ENCODE peak calls at places on chromosome 6, in nine cellular contexts. Z is tibial nerve; D is GM23248; Q is CD8-positive, alpha-beta memory T cell; L is fibroblast of lung; Y is uterus; R is cardiac muscle cell; X is spleen; M is left ventricle myocardium inferior. P is an unnamed sample.

GRCh38 chr6:137303436-137303835 is 84.3 kb upstream of the IFNGR1 start:
- DNase-seq in Z (no peak), D (no peak), Q (no peak), L (no peak), Y (no peak), R (peak; percentile 29), X (no peak), M (no peak), P (no peak)

GRCh38 chr6:41571066-41571780 is 25.0 kb downstream of the FOXP4 start:
- DNase-seq in Z (no peak), D (peak; percentile 43), Q (no peak), L (no peak), Y (peak; percentile 61), R (no peak), X (no peak), M (no peak), P (no peak)

GRCh38 chr6:78910611-78911134 is 43.3 kb downstream of the IRAK1BP1 start:
- DNase-seq in Z (no peak), D (peak; percentile 59), Q (no peak), L (peak; percentile 6), Y (no peak), R (peak; percentile 37), X (peak; percentile 76), M (peak; percentile 28), P (peak; percentile 55)

GRCh38 chr6:77462359-77463307 is 658 bp downstream of the HTR1B start:
- DNase-seq in Z (no peak), D (no peak), Q (no peak), L (no peak), Y (no peak), R (peak; percentile 57), X (no peak), M (no peak), P (no peak)

GRCh38 chr6:128889870-128890269 is 6.9 kb downstream of the LAMA2 start:
- DNase-seq in Z (no peak), D (no peak), Q (no peak), L (no peak), Y (no peak), R (no peak), X (no peak), M (no peak), P (no peak)

GRCh38 chr6:123668063-123668462 is 31.3 kb upstream of the TRDN start:
- DNase-seq in Z (no peak), D (no peak), Q (no peak), L (no peak), Y (no peak), R (no peak), X (no peak), M (no peak), P (no peak)

GRCh38 chr6:14035448-14035847 is 82.1 kb upstream of the CD83 start:
- DNase-seq in Z (no peak), D (peak; percentile 90), Q (no peak), L (peak; percentile 93), Y (no peak), R (peak; percentile 92), X (no peak), M (no peak), P (no peak)

GRCh38 chr6:163490826-163491577 is 76.5 kb downstream of the QKI start:
- DNase-seq in Z (peak; percentile 64), D (peak; percentile 22), Q (no peak), L (peak; percentile 71), Y (peak; percentile 67), R (peak; percentile 71), X (peak; percentile 71), M (peak; percentile 70), P (peak; percentile 1)

GRCh38 chr6:93343476-93343875 is 75.9 kb downstream of the EPHA7 start:
- DNase-seq in Z (no peak), D (no peak), Q (no peak), L (no peak), Y (no peak), R (no peak), X (no peak), M (no peak), P (no peak)

GRCh38 chr6:159719287-159719686 is 8.0 kb upstream of the WTAP start:
- DNase-seq in Z (no peak), D (no peak), Q (no peak), L (no peak), Y (no peak), R (no peak), X (no peak), M (no peak), P (no peak)

GRCh38 chr6:141488466-141488865 is 644.3 kb upstream of the GJE1 start:
- DNase-seq in Z (no peak), D (peak; percentile 41), Q (no peak), L (no peak), Y (no peak), R (peak; percentile 28), X (no peak), M (no peak), P (no peak)

GRCh38 chr6:71419217-71419953 is 130.8 kb downstream of the OGFRL1 start:
- DNase-seq in Z (no peak), D (peak; percentile 35), Q (no peak), L (no peak), Y (peak; percentile 15), R (no peak), X (peak; percentile 70), M (peak; percentile 26), P (no peak)

GRCh38 chr6:71419954-71420692 is 131.5 kb downstream of the OGFRL1 start:
- DNase-seq in Z (peak; percentile 8), D (peak; percentile 65), Q (no peak), L (peak; percentile 38), Y (peak; percentile 21), R (peak; percentile 52), X (peak; percentile 79), M (peak; percentile 72), P (peak; percentile 10)

GRCh38 chr6:71421611-71422010 is 133.0 kb downstream of the OGFRL1 start:
- DNase-seq in Z (no peak), D (no peak), Q (no peak), L (no peak), Y (no peak), R (no peak), X (no peak), M (no peak), P (no peak)

DNA sequence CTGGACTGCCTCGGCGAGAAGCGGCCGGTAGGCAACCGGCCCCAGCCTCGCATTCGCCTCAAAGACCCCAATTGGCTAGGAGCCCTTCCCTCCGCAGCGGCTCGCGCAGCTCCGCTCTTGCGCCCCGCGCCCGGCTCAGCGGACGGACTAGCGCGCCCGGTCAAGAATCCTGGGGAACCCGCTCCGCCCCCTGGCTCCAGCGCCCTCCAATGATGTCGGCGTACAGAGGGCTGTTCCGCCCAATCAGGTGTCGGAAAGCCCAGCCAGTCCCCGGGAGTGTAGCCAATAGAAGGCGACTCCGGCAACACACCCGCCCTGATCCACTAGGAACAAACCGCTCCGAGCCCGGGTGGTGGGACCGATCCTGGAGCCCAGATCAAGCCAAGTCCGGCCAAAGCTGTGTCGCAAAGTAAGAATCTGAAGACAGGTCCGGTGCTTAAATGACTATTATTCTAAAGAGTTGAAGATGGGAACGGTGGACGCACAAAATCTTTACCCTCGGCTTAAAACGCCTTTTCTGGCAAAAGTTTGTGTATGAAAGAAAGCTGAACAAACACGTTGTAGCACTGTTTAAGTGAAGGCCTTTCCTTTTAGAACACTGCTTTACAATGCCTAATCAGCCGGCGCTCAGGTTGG is 132.2 kb downstream of the OGFRL1 start:
- DNase-seq in Z (peak; percentile 91), D (peak; percentile 99), Q (no peak), L (peak; percentile 96), Y (peak; percentile 96), R (peak; percentile 97), X (peak; percentile 90), M (peak; percentile 96), P (peak; percentile 72)
- H3K27ac ChIP-seq in Z (peak overlapping the region; percentile 90), D (peak overlapping the region; percentile 16), Q (no peak overlapping the region), L (peak overlapping the region; percentile 83), Y (peak overlapping the region; percentile 97), R (peak overlapping the region; percentile 79), X (peak overlapping the region; percentile 87), M (peak overlapping the region; percentile 98), P (peak overlapping the region; percentile 25)

GRCh38 chr6:157538163-157538562 is 157.2 kb downstream of the ZDHHC14 start:
- DNase-seq in Z (no peak), D (no peak), Q (no peak), L (no peak), Y (no peak), R (no peak), X (no peak), M (no peak), P (peak; percentile 40)
- H3K4me3 ChIP-seq in Z (no peak overlapping the region), D (no peak overlapping the region), Q (no peak overlapping the region), L (no peak overlapping the region), Y (no peak overlapping the region), R (no peak overlapping the region), X (no peak overlapping the region), M (no peak overlapping the region), P (no peak overlapping the region)

GRCh38 chr6:3077430-3077829 is 9.1 kb downstream of the RIPK1 start:
- DNase-seq in Z (no peak), D (no peak), Q (no peak), L (no peak), Y (no peak), R (no peak), X (no peak), M (no peak), P (no peak)

GRCh38 chr6:3073382-3073781 is 5.1 kb downstream of the RIPK1 start:
- DNase-seq in Z (no peak), D (no peak), Q (no peak), L (no peak), Y (no peak), R (no peak), X (peak; percentile 68), M (no peak), P (no peak)

GRCh38 chr6:3075522-3076113 is 7.3 kb downstream of the RIPK1 start:
- DNase-seq in Z (no peak), D (no peak), Q (no peak), L (peak; percentile 19), Y (no peak), R (peak; percentile 17), X (no peak), M (no peak), P (no peak)

GRCh38 chr6:3079700-3080099 is 11.4 kb downstream of the RIPK1 start:
- DNase-seq in Z (no peak), D (no peak), Q (no peak), L (no peak), Y (no peak), R (no peak), X (no peak), M (no peak), P (no peak)

DNA sequence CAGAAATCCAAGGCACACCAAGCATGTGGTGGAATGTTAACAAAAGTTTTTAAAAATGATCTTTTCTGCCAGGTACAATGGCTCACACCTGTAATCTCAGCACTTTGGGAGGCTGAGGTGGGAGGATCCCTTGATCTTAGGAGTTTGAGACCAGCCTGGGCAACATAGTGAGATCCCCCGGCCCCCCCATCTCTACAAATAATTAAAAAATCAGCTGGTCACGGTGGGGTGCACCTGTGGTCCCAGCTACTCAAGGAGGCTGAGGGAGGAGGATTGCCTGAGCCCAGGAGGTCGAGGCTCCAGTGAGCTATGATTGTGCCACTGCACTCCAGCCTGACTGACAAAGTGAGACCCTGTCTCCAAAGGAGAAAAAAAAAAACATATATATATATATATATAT is 8.0 kb downstream of the RIPK1 start:
- DNase-seq in Z (no peak), D (no peak), Q (no peak), L (no peak), Y (no peak), R (no peak), X (no peak), M (no peak), P (no peak)
- H3K4me1 ChIP-seq in Z (peaks cover 6% of the 10 kb centered on the region), D (peaks cover 15% of the 10 kb centered on the region), Q (peaks cover 20% of the 10 kb centered on the region), L (peaks cover 12% of the 10 kb centered on the region), Y (no peaks in the 10 kb centered on the region), R (no peaks in the 10 kb centered on the region), X (peaks cover 74% of the 10 kb centered on the region), M (peaks cover 34% of the 10 kb centered on the region), P (no peaks in the 10 kb centered on the region)

DNA sequence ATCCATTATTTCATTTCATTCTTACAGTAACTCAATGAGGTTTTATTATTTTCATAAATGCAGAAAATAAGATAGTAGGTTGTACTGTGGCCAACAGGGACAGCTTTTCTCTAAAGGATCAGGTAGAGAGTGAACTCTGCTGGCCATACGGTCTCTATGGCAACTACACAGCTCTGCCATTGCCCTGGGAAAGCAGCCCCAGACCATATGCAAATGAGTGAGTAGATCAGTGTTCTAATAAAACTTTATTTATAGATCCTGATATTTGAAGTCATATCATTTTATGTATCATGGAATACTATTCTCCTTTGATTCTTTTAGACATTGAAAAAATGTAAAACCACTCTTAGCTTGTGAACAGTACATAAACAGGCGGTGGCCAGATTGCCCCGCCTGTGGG is 192.5 kb upstream of the RREB1 start:
- DNase-seq in Z (no peak), D (no peak), Q (no peak), L (peak; percentile 32), Y (no peak), R (peak; percentile 35), X (no peak), M (no peak), P (peak; percentile 20)
- H3K27ac ChIP-seq in Z (peak overlapping the region; percentile 39), D (no peak overlapping the region), Q (no peak overlapping the region), L (no peak overlapping the region), Y (peak overlapping the region; percentile 60), R (no peak overlapping the region), X (peak overlapping the region; percentile 86), M (peak overlapping the region; percentile 77), P (no peak overlapping the region)